ENCODE peak calls at places on chromosomes 2 and 18, in six cellular contexts. W is A549, M is ovary, D is SK-N-SH, E is upper lobe of left lung, Q is tibial nerve. H is an unnamed sample.

GRCh38 chr2:157903626-157904025 is 27.5 kb upstream of the ACVR1 start:
- DNase-seq in M (no peak), Q (no peak), W (no peak), E (no peak), D (no peak), H (no peak)

GRCh38 chr2:74053959-74054715 is 69.4 kb downstream of the TET3 start:
- DNase-seq in W (no peak), E (no peak), M (no peak), D (no peak), Q (no peak), H (no peak)

GRCh38 chr18:62925031-62925688 is 209.8 kb downstream of the PHLPP1 start:
- DNase-seq in Q (no peak), D (no peak), M (no peak), W (no peak), E (no peak), H (no peak)

GRCh38 chr2:190984595-190984994 is 29.4 kb downstream of the STAT1 start:
- DNase-seq in W (no peak), E (no peak), M (no peak), D (no peak), Q (no peak), H (no peak)

GRCh38 chr2:179898873-179899272 is 37.5 kb upstream of the ZNF385B start:
- DNase-seq in Q (no peak), E (no peak), M (no peak), D (peak; percentile 23), W (peak; percentile 56), H (peak; percentile 23)

GRCh38 chr2:99640568-99641215 is 150.9 kb upstream of the REV1 start:
- DNase-seq in W (no peak), M (no peak), Q (no peak), D (no peak), E (peak; percentile 8), H (no peak)

GRCh38 chr18:6406910-6407470 is 7.7 kb downstream of the L3MBTL4 start:
- DNase-seq in D (no peak), E (no peak), W (no peak), M (no peak), Q (no peak), H (no peak)

GRCh38 chr18:35888329-35888728 is 84.2 kb upstream of the RMP24 start:
- DNase-seq in Q (no peak), W (no peak), E (no peak), D (no peak), M (no peak), H (no peak)

GRCh38 chr2:85887566-85888019 is 1.2 kb downstream of the ST3GAL5 start:
- DNase-seq in E (peak; percentile 42), M (peak; percentile 60), Q (no peak), D (peak; percentile 52), W (peak; percentile 57), H (peak; percentile 62)

GRCh38 chr18:70195852-70196434 is 9.5 kb downstream of the RTTN start:
- DNase-seq in W (peak; percentile 62), M (no peak), E (no peak), D (peak; percentile 54), Q (peak; percentile 29), H (peak; percentile 9)

GRCh38 chr2:43553341-43553855 is 42.4 kb downstream of the THADA start:
- DNase-seq in E (no peak), M (no peak), W (no peak), Q (no peak), D (no peak), H (no peak)

GRCh38 chr2:241300000-241300399 is 15.5 kb downstream of the HDLBP start:
- DNase-seq in M (no peak), Q (no peak), W (no peak), D (no peak), E (peak; percentile 58), H (no peak)

GRCh38 chr2:45117383-45117782 is 108.1 kb upstream of the SIX2 start:
- DNase-seq in M (no peak), W (no peak), E (no peak), D (peak; percentile 55), Q (no peak), H (no peak)

GRCh38 chr18:69774831-69775230 is 172.8 kb downstream of the CD226 start:
- DNase-seq in M (no peak), Q (no peak), D (no peak), W (no peak), E (no peak), H (no peak)

DNA sequence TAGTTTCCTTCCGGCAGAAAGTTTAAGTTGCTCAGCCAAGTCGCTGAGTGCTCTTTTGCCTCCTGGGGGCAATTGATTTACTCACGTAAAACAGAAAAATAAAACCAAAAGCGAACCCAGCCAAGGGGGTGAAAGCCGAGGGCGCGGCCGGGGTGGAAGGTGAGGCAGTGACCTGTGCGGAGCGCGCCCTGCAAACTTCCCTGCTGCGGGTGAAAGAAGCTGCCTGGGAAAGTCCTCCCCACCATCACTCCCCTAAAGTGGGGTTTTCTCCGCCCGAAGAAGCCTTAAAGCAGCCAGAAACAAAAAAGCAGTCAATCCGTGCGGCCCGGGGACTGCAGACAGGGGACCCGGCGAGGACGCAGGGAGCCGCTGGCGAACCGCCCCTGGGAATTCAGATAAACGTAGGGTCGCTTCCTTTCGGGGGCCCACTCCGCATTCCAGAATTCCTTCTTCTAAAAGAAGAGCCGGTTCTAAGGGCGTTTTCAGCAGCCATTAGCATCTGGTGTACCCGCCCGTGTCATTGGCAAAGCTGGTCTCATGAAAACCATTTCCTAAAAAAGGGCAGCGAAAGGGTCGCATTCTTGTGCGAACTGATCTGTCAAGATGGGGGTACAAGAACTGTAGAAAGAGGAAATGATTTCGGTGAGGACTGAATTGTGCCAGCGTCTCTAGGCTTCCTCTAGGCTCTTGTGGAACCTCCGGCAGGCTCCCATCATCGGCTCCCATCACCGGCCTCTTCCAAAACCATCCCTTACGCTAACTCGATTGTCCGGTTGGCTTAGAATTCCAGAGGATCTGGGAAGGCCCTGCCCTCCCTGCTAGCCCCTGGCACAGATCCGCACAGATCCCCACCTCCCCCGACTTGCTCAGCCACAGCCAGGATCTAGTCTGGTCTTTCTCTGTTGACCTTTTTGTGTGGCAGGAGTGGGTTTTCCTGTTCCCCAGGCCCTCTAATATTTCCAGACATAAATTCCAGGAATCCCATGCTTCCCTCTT is 1.1 kb downstream of the RAB31 start:
- DNase-seq in Q (no peak), M (peak; percentile 65), W (no peak), D (no peak), E (no peak), H (peak; percentile 26)
- H3K4me1 ChIP-seq in Q (no peaks in the 10 kb centered on the region), M (peaks cover 10% of the 10 kb centered on the region), W (peaks cover 55% of the 10 kb centered on the region), D (peaks cover 2% of the 10 kb centered on the region), E (peaks cover 29% of the 10 kb centered on the region), H (peaks cover 25% of the 10 kb centered on the region)

GRCh38 chr18:23334569-23334968 is 118.5 kb upstream of the RIOK3 start:
- DNase-seq in Q (no peak), D (no peak), E (no peak), M (no peak), W (no peak), H (no peak)

GRCh38 chr18:23336072-23336471 is 117.0 kb upstream of the RIOK3 start:
- DNase-seq in Q (no peak), W (no peak), E (no peak), D (no peak), M (no peak), H (no peak)

GRCh38 chr18:23341383-23341782 is 111.7 kb upstream of the RIOK3 start:
- DNase-seq in Q (no peak), D (no peak), M (no peak), W (no peak), E (no peak), H (no peak)

GRCh38 chr18:23340661-23341060 is 112.4 kb upstream of the RIOK3 start:
- DNase-seq in Q (no peak), W (no peak), D (no peak), M (no peak), E (no peak), H (no peak)

DNA sequence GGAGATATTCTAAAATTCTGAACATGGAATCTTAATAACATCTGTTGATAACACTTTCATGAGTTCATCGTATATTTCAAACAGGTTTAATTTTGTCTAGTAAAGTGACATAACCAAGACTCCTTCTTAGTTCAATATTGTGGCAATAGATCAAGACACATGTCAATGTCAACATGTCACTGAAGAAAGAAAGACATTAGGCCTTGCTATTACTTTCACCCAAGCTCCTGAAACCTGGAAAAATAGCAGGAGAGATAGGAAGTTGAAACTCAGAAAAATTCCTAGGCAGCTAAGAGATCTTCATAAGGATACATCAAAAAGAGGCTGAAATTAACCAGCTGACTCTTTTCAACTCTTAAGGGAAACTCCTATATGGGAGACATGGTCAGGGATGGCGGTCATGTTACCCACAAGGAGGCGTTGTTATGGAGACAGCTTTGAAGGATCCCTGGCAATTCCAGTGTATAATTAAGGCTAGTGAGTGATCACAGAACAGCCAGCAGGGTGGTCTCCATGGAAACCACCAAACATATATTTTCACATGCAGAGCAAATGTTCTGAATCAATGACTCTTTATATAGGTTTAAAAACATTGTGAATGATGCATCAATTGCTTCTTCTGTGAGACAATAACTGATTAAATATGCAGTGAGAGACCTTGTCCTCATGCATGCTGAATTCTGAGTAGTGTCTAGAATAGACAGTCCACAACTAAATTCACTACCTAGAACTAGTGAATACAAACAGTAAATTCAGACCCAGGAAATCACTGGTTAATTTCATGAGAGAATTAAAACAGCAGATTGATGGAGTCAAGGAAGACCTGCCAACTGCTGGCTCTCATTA is 115.3 kb upstream of the RIOK3 start:
- DNase-seq in M (no peak), Q (no peak), D (peak; percentile 58), E (no peak), W (peak; percentile 10), H (no peak)
- TF ChIP-seq EP300 in M (no peak), Q (no peak), D (no peak), E (no peak), W (no peak), H (no peak)

GRCh38 chr2:207176245-207176644 is 10.5 kb upstream of the KLF7 start:
- DNase-seq in D (no peak), M (no peak), E (no peak), W (no peak), Q (no peak), H (no peak)

DNA sequence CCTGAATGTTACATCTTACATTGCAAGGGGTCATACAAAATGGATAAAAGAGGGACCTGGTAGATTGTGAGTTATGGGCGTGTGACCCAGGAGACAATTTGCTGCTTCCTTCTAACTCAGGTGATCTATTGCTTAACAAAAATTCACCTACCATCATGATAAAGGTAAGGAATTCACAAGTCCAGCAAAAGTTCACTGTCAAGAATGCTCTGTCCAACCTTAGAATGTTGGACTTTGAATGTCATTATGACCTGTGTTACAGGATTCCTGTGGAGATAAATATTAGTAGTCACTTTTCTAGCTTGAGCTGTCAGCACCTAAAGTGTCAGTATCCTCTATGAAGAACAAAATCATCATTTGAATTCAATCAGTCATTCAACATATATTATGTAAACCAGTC is 7.9 kb upstream of the KLF7 start:
- DNase-seq in E (no peak), M (no peak), W (no peak), Q (no peak), D (no peak), H (no peak)
- H3K4me3 ChIP-seq in E (no peak overlapping the region), M (no peak overlapping the region), W (no peak overlapping the region), Q (no peak overlapping the region), D (no peak overlapping the region), H (no peak overlapping the region)

DNA sequence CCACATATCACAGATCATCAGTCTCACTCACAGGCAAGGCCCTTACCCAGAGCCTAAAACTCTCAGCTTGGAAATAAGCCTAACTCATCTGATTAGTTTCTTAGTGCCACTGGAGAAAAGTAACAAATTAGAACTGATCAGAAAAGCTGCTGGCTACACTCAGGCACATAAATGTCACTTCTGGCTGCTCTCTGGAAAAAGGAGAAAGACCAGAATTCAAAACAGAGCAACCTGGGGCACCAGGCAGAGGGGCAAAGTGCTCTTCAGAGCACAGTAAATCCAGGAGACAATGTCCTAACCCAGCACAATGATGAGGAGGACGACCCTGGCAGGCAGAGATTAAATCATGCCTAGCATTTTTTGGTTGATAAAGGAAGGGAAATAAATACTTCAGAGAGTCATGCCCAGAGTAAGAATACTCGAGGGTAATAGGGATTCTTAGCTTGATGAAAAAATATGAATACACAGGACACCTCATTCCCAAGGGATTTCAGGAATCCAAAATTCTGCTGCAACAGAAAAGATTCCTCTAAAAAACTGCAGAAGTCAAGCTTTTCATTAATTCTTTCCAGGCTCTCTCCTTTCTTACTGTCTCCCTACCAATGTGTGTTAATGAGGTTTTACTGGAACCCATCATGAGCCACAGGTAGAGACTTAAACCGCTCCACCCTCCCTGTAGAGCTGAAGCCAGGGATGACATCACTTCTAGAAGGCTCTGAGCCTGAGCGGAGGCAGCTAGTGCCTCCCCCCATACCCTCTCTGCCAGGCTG is 3.6 kb downstream of the SDC1 start:
- DNase-seq in W (no peak), M (no peak), E (no peak), D (peak; percentile 53), Q (no peak), H (no peak)
- H3K4me1 ChIP-seq in W (peaks cover 61% of the 10 kb centered on the region), M (peaks cover 2% of the 10 kb centered on the region), E (peaks cover 31% of the 10 kb centered on the region), D (peaks cover 43% of the 10 kb centered on the region), Q (peaks cover 21% of the 10 kb centered on the region), H (peaks cover 27% of the 10 kb centered on the region)

H was measured in transverse colon.